ENCODE peak calls at places on chromosomes 4 and X, in four cellular contexts. W, T, K and O are unnamed samples.

GRCh38 chr4:74755486-74755885 is 38.8 kb downstream of the BTC start:
- DNase-seq in W (no peak), T (no peak), K (peak), O (no peak)

GRCh38 chr4:23819041-23819511 is 70.8 kb downstream of the PPARGC1A start:
- DNase-seq in W (peak), T (no peak), K (no peak), O (no peak)

GRCh38 chr4:95124906-95125504 is 367.2 kb downstream of the BMPR1B start:
- DNase-seq in W (peak), T (peak), K (no peak), O (peak)

GRCh38 chrX:100649550-100650356 is 5.8 kb downstream of the SRPX2 start:
- DNase-seq in W (peak), T (peak), K (no peak), O (peak)

GRCh38 chrX:149512225-149512885 is 7.2 kb upstream of the IDS start:
- DNase-seq in W (peak), T (peak), K (no peak), O (peak)

GRCh38 chr4:154634058-154634457 is 21.6 kb upstream of the FGG start:
- DNase-seq in W (no peak), T (no peak), K (no peak), O (no peak)

GRCh38 chrX:68684291-68684918 is 36.9 kb downstream of the STARD8 start:
- DNase-seq in W (no peak), T (no peak), K (peak), O (peak)

GRCh38 chrX:3699841-3700381 is 13.5 kb downstream of the PRKX start:
- DNase-seq in W (no peak), T (no peak), K (no peak), O (no peak)

GRCh38 chrX:71542411-71542810 is 9.5 kb downstream of the OGT start:
- DNase-seq in W (peak), T (peak), K (no peak), O (no peak)

GRCh38 chr4:72302981-72303704 is 265.9 kb downstream of the ADAMTS3 start:
- DNase-seq in W (peak), T (peak), K (no peak), O (peak)

GRCh38 chr4:37243061-37243460 is 1.5 kb upstream of the NWD2 start:
- DNase-seq in W (no peak), T (no peak), K (no peak), O (no peak)

GRCh38 chrX:23503835-23504539 is 163.3 kb upstream of the PRDX4 start:
- DNase-seq in W (peak), T (no peak), K (peak), O (peak)

GRCh38 chrX:23504540-23504884 is 162.8 kb upstream of the PRDX4 start:
- DNase-seq in W (no peak), T (no peak), K (no peak), O (no peak)

GRCh38 chrX:23505531-23506303 is 161.6 kb upstream of the PRDX4 start:
- DNase-seq in W (no peak), T (no peak), K (no peak), O (no peak)

GRCh38 chrX:23501974-23502373 is 165.3 kb upstream of the PRDX4 start:
- DNase-seq in W (no peak), T (no peak), K (no peak), O (no peak)

GRCh38 chrX:23504895-23505294 is 162.4 kb upstream of the PRDX4 start:
- DNase-seq in W (no peak), T (no peak), K (no peak), O (no peak)
- H3K4me3 ChIP-seq in W (no peak), T (no peak), K (no peak), O (no peak)

GRCh38 chr4:4945021-4945420 is 74.2 kb downstream of the CYTL1 start:
- DNase-seq in W (no peak), T (no peak), K (peak), O (no peak)

GRCh38 chr4:4937926-4938325 is 78.5 kb downstream of the MSX1 start:
- DNase-seq in W (no peak), T (no peak), K (no peak), O (no peak)

GRCh38 chr4:4941741-4942140 is 77.5 kb downstream of the CYTL1 start:
- DNase-seq in W (no peak), T (no peak), K (no peak), O (no peak)

GRCh38 chr4:4946416-4946815 is 72.8 kb downstream of the CYTL1 start:
- DNase-seq in W (no peak), T (no peak), K (no peak), O (no peak)

DNA sequence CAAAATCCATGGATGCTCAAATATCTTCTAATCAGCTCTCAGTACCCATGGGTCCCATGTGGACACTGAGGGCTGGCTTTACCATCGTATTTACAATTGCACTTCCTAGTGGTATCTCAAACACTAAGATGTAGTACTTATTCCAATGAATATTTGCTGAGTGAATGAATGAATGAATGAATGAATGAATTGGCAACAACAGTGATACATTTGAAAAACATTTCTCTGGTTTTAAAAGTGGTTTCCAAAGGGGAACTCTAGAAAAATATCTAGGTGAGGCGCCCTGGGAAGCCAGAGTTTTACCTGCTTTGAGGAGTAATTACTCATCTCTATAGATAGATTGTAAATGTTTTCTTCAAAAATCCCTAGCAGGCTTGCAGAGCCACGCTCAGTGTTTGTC is 76.6 kb downstream of the CYTL1 start:
- DNase-seq in W (no peak), T (no peak), K (no peak), O (no peak)
- H3K4me3 ChIP-seq in W (no peak), T (no peak), K (no peak), O (no peak)

GRCh38 chrX:2479420-2479780 is 21.4 kb downstream of the DHRSX start:
- DNase-seq in W (no peak), T (no peak), K (no peak), O (no peak)

GRCh38 chrX:2471641-2472040 is 29.1 kb downstream of the DHRSX start:
- DNase-seq in W (no peak), T (no peak), K (no peak), O (no peak)

GRCh38 chrX:2478546-2479419 is 22.0 kb downstream of the DHRSX start:
- DNase-seq in W (no peak), T (no peak), K (no peak), O (no peak)

GRCh38 chrX:2474280-2474962 is 26.4 kb downstream of the DHRSX start:
- DNase-seq in W (no peak), T (peak), K (no peak), O (no peak)

GRCh38 chrX:2474963-2475726 is 25.6 kb downstream of the DHRSX start:
- DNase-seq in W (no peak), T (no peak), K (no peak), O (no peak)
- H3K4me3 ChIP-seq in W (no peak), T (no peak), K (no peak), O (no peak)

GRCh38 chr4:109916003-109916399 is 3.3 kb downstream of the EGF start:
- DNase-seq in W (no peak), T (peak), K (no peak), O (no peak)
- H3K4me3 ChIP-seq in W (no peak), T (peak), K (no peak), O (no peak)

DNA sequence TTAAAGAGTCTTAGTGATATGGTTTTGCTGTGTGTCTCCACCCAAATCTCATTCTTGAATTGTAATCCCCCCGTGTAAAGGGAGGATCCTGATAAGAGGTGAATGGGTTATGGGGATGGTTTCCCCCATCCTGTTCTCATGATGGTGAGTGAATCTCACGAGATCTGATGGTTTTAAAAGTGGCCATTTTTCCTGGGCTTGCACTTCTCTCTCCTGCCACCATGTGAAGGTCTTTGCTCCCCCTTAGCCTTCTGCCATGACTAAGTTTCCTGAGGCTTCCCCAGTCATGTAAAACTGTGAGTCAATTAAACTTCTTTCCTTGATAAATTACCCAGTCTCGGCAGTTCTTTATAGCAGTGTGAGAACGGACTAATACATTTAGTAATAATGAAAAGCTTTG is 46.9 kb downstream of the ANTXR2 start:
- DNase-seq in W (no peak), T (no peak), K (no peak), O (no peak)
- H3K4me3 ChIP-seq in W (no peak), T (no peak), K (no peak), O (no peak)

DNA sequence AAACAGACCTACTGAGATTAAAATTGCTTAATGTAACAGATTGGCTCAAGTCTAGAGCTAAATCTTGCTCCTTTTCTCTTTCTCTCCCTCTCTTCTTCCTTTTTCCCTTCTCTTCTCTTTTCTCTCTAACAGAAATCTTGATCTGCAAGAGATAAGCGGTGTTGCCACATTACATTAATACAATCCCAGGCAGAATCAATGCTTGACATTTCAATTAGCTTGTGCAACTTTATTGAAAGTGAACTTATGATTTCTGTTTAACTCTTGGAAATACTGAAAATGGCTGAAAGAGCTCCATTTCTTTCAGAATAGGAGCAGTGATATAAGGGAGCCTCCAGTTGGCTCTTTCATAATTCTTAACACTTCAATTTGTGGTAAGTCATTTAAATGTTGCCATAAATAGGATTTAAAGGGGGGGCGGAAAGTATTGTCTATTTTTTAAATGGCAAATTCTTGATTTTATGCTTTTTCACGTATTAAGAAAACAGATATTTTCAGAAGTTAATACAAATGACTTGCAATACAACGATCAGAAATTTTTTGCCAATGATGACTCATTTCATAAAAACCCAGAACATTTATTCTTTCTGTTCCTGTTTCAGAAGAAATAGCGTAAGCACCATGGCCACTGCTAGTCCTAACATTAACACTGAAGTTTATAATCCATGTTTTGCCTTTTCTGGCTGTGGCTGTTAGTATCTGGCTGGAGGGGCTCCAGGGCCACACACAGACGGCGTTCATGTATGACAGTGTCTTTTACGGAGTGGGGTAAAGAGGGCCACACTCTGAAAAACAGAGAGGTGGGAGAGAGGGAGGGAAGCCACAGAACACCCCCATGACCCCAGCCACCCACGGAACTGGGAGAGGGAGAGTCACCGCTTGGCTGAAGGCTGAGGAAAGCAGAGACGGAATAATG is 115.7 kb upstream of the FAT1 start:
- DNase-seq in W (peak), T (peak), K (no peak), O (no peak)
- H3K4me3 ChIP-seq in W (peak), T (no peak), K (no peak), O (no peak)

DNA sequence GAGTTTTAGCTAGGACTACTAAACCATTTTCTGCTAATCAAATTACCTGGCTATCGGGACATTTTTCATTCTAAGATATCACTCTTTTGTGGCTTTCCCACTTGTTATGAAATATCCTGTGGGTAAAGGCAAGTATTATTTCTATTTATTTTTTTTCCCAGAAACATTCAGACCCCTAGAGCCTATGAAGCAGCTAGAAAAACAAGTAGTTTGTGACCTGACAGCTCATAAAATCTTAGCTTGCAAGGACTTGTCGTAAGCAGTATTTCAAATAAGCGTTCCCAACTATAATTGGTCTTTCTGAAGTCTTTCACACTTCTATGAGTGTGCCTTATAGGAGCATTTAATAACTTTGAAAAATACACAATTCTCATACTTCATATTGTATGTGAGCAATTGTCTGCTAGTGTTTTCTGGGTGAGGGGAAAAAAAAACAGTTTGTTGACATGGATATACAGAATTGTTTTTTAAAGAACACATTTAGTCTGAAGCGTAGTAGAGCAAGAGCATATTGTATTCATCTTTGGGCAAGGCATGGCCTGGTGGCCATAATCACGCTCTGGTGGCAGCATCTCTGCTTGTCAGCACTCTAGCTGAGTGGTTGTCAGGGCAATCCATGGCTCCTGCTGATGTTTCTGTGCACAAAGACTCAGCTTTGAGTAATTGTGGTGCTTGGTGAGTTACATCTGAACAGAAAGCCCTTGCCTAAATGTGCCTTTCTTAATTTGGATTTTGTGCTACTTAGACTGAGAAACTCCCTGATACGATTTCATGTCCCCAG is 2.6 kb downstream of the MCUB start:
- DNase-seq in W (no peak), T (no peak), K (no peak), O (no peak)
- H3K4me3 ChIP-seq in W (no peak), T (no peak), K (no peak), O (no peak)

GRCh38 chr4:40478215-40478614 is 143.1 kb downstream of the CHRNA9 start:
- DNase-seq in W (no peak), T (no peak), K (no peak), O (no peak)
- H3K4me3 ChIP-seq in W (no peak), T (no peak), K (no peak), O (no peak)

GRCh38 chrX:65587616-65588526 is 53.3 kb upstream of the LAS1L start:
- DNase-seq in W (peak), T (peak), K (peak), O (peak)
- H3K4me3 ChIP-seq in W (peak), T (peak), K (no peak), O (no peak)

DNA sequence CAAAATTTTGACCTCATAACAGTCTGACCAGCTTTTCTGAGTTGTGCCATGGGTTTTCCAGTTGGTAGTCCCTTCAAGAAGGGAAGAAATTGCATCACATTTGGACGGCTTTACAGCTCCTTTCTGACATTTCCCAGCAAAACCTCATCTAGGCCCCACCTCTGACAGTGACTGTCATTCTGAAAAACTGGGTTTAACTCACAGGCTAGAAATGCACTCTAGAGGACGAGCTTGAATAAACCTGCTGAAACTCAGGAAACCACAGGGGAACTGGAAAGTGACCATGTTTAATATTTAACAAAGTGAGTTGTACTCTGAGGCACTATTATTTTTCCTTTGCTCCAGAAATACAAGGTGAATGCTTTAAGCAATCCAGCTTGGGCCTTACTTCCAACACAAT is 434.3 kb upstream of the RASGEF1B start:
- DNase-seq in W (no peak), T (no peak), K (no peak), O (no peak)
- H3K4me3 ChIP-seq in W (no peak), T (no peak), K (no peak), O (no peak)